ENCODE peak calls at places on chromosomes 13 and 19, in four cellular contexts. C is activated CD8-positive, alpha-beta T cell treated with anti-CD3 and anti-CD28 coated beads, Interleukin-2, amount 10 ng/mL, durations not matched to agents 7 days and 5 days; V is pancreas; R is gastroesophageal sphincter. U is an unnamed sample.

GRCh38 chr19:8577247-8577646 is at the start of gene MYO1F:
- ATAC-seq in R (peak), V (peak), C (no peak), U (no peak)

GRCh38 chr13:76148926-76149325 is 512.8 kb downstream of the LMO7 start:
- ATAC-seq in R (no peak), C (no peak), V (peak), U (peak)

GRCh38 chr13:111058796-111059506 is 56.2 kb upstream of the ARHGEF7 start:
- ATAC-seq in C (no peak), V (no peak), R (no peak), U (no peak)

GRCh38 chr19:58450836-58451357 is 525 bp upstream of the ZNF324B start:
- ATAC-seq in C (peak), R (no peak), V (peak), U (peak)

GRCh38 chr19:48645652-48646191 is at the start of gene CA11:
- ATAC-seq in R (peak), C (no peak), V (peak), U (peak)

GRCh38 chr19:43316591-43317319 is 36.7 kb upstream of the CD177 start:
- ATAC-seq in V (no peak), R (no peak), C (no peak), U (peak)

GRCh38 chr19:46766569-46767317 is 20.5 kb upstream of the STRN4 start:
- ATAC-seq in C (peak), R (peak), V (peak), U (peak)

GRCh38 chr13:46753137-46753536 is 43.8 kb downstream of the ESD start:
- ATAC-seq in C (no peak), V (no peak), R (no peak), U (no peak)

GRCh38 chr13:31965361-31966066 is 66.1 kb upstream of the FRY start:
- ATAC-seq in C (no peak), V (peak), R (no peak), U (no peak)

GRCh38 chr19:53892981-53893325 is 11.0 kb downstream of the PRKCG start:
- ATAC-seq in R (no peak), V (no peak), C (no peak), U (peak)

GRCh38 chr13:113493315-113493951 is 2.9 kb upstream of the DCUN1D2 start:
- ATAC-seq in V (peak), C (no peak), R (no peak), U (peak)

GRCh38 chr19:29404951-29405727 is 120.7 kb upstream of the VSTM2B start:
- ATAC-seq in C (no peak), V (peak), R (peak), U (no peak)

GRCh38 chr13:78160793-78161192 is 242.2 kb upstream of the EDNRB start:
- ATAC-seq in V (no peak), R (no peak), C (no peak), U (peak)

GRCh38 chr19:41323430-41324125 is 13.6 kb downstream of the CCDC97 start:
- ATAC-seq in C (no peak), R (peak), V (peak), U (peak)

GRCh38 chr13:73717632-73718031 is 416.6 kb downstream of the KLF12 start:
- ATAC-seq in V (peak), C (no peak), R (no peak), U (peak)

GRCh38 chr19:48284891-48285290 is 15.0 kb downstream of the ZNF114 start:
- ATAC-seq in R (no peak), C (no peak), V (no peak), U (no peak)

GRCh38 chr13:76992548-76993001 is 694 bp downstream of the CLN5 start:
- ATAC-seq in R (peak), V (peak), C (no peak), U (peak)

GRCh38 chr13:33571618-33572017 is 246.3 kb upstream of the RFC3 start:
- ATAC-seq in R (no peak), V (no peak), C (no peak), U (no peak)

GRCh38 chr13:75896271-75896670 is 260.1 kb downstream of the LMO7 start:
- ATAC-seq in C (no peak), R (no peak), V (no peak), U (no peak)

GRCh38 chr13:51091839-51092238 is 19.2 kb downstream of the C13orf42 start:
- ATAC-seq in C (no peak), R (no peak), V (no peak), U (no peak)

GRCh38 chr19:29712744-29713516 is 2.1 kb downstream of the C19orf12 start:
- ATAC-seq in R (no peak), V (no peak), C (no peak), U (no peak)

GRCh38 chr19:38635483-38636399 is 11.7 kb upstream of the ACTN4 start:
- ATAC-seq in C (no peak), R (no peak), V (no peak), U (no peak)

GRCh38 chr19:20038358-20039202 is 725 bp downstream of the ZNF682 start:
- ATAC-seq in R (no peak), C (no peak), V (no peak), U (peak)

GRCh38 chr19:55341191-55342043 is 1.7 kb downstream of the KMT5C start:
- ATAC-seq in C (no peak), R (no peak), V (peak), U (peak)

GRCh38 chr13:33797622-33798021 is 20.3 kb upstream of the RFC3 start:
- ATAC-seq in V (peak), C (no peak), R (peak), U (peak)

GRCh38 chr19:4889034-4889825 is 13.5 kb downstream of the ARRDC5 start:
- ATAC-seq in R (no peak), V (no peak), C (no peak), U (peak)

GRCh38 chr13:44274838-44275237 is 98.8 kb upstream of the SERP2 start:
- ATAC-seq in V (peak), C (peak), R (no peak), U (peak)

GRCh38 chr13:107266657-107267056 is 698.7 kb upstream of the ARGLU1 start:
- ATAC-seq in R (no peak), C (no peak), V (no peak), U (no peak)